ENCODE peak calls at places on chromosomes 2 and 18, in nine cellular contexts. One of them, this sample, is unnamed.

GRCh38 chr2:138919336-138919735 is 139.1 kb upstream of the NXPH2 start:
- DNase-seq in NCI-H774: no peak
- DNase-seq in GM03348: no peak
- DNase-seq in NCI-H1092 treated with DMSO at 0.1 percent for 48 hours: no peak
- DNase-seq in effector memory CD4-positive, alpha-beta T cell: no peak
- DNase-seq in AG04449: no peak
- DNase-seq in IMR-90: no peak
- DNase-seq in uterus: no peak
- DNase-seq in fibroblast of lung: no peak
- DNase-seq in this sample: no peak

GRCh38 chr2:36351291-36352023 is 4.1 kb upstream of the CRIM1 start:
- DNase-seq in NCI-H774: no peak
- DNase-seq in GM03348: no peak
- DNase-seq in NCI-H1092 treated with DMSO at 0.1 percent for 48 hours: no peak
- DNase-seq in effector memory CD4-positive, alpha-beta T cell: no peak
- DNase-seq in AG04449: no peak
- DNase-seq in IMR-90: no peak
- DNase-seq in uterus: no peak
- DNase-seq in fibroblast of lung: no peak
- DNase-seq in this sample: no peak

GRCh38 chr2:12842917-12843316 is 126.2 kb downstream of the TRIB2 start:
- DNase-seq in NCI-H774: no peak
- DNase-seq in GM03348: no peak
- DNase-seq in NCI-H1092 treated with DMSO at 0.1 percent for 48 hours: no peak
- DNase-seq in effector memory CD4-positive, alpha-beta T cell: no peak
- DNase-seq in AG04449: no peak
- DNase-seq in IMR-90: no peak
- DNase-seq in uterus: no peak
- DNase-seq in fibroblast of lung: no peak
- DNase-seq in this sample: no peak

GRCh38 chr18:78986018-78986481 is 6.4 kb downstream of the SALL3 start:
- DNase-seq in NCI-H774: no peak
- DNase-seq in GM03348: no peak
- DNase-seq in NCI-H1092 treated with DMSO at 0.1 percent for 48 hours: peak
- DNase-seq in effector memory CD4-positive, alpha-beta T cell: no peak
- DNase-seq in AG04449: no peak
- DNase-seq in IMR-90: no peak
- DNase-seq in uterus: no peak
- DNase-seq in fibroblast of lung: no peak
- DNase-seq in this sample: peak

GRCh38 chr2:28370355-28370754 is 22.3 kb upstream of the FOSL2 start:
- DNase-seq in NCI-H774: no peak
- DNase-seq in GM03348: no peak
- DNase-seq in NCI-H1092 treated with DMSO at 0.1 percent for 48 hours: no peak
- DNase-seq in effector memory CD4-positive, alpha-beta T cell: no peak
- DNase-seq in AG04449: no peak
- DNase-seq in IMR-90: no peak
- DNase-seq in uterus: no peak
- DNase-seq in fibroblast of lung: no peak
- DNase-seq in this sample: no peak

GRCh38 chr2:98026927-98027522 is 31.3 kb upstream of the TMEM131 start:
- DNase-seq in NCI-H774: no peak
- DNase-seq in GM03348: no peak
- DNase-seq in NCI-H1092 treated with DMSO at 0.1 percent for 48 hours: no peak
- DNase-seq in effector memory CD4-positive, alpha-beta T cell: no peak
- DNase-seq in AG04449: no peak
- DNase-seq in IMR-90: no peak
- DNase-seq in uterus: no peak
- DNase-seq in fibroblast of lung: no peak
- DNase-seq in this sample: no peak

GRCh38 chr18:58161659-58162058 is 117.6 kb downstream of the NEDD4L start:
- DNase-seq in NCI-H774: no peak
- DNase-seq in GM03348: no peak
- DNase-seq in NCI-H1092 treated with DMSO at 0.1 percent for 48 hours: no peak
- DNase-seq in effector memory CD4-positive, alpha-beta T cell: no peak
- DNase-seq in AG04449: no peak
- DNase-seq in IMR-90: no peak
- DNase-seq in uterus: no peak
- DNase-seq in fibroblast of lung: no peak
- DNase-seq in this sample: no peak

GRCh38 chr2:96085541-96086355 is 30.6 kb downstream of the ADRA2B start:
- DNase-seq in NCI-H774: no peak
- DNase-seq in GM03348: no peak
- DNase-seq in NCI-H1092 treated with DMSO at 0.1 percent for 48 hours: no peak
- DNase-seq in effector memory CD4-positive, alpha-beta T cell: no peak
- DNase-seq in AG04449: no peak
- DNase-seq in IMR-90: no peak
- DNase-seq in uterus: no peak
- DNase-seq in fibroblast of lung: no peak
- DNase-seq in this sample: no peak

GRCh38 chr18:49371786-49372185 is 88.7 kb downstream of the DYM start:
- DNase-seq in NCI-H774: no peak
- DNase-seq in GM03348: peak
- DNase-seq in NCI-H1092 treated with DMSO at 0.1 percent for 48 hours: no peak
- DNase-seq in effector memory CD4-positive, alpha-beta T cell: no peak
- DNase-seq in AG04449: no peak
- DNase-seq in IMR-90: no peak
- DNase-seq in uterus: no peak
- DNase-seq in fibroblast of lung: no peak
- DNase-seq in this sample: no peak

GRCh38 chr2:220660277-220661155 is 911.6 kb downstream of the EPHA4 start:
- DNase-seq in NCI-H774: no peak
- DNase-seq in GM03348: no peak
- DNase-seq in NCI-H1092 treated with DMSO at 0.1 percent for 48 hours: no peak
- DNase-seq in effector memory CD4-positive, alpha-beta T cell: no peak
- DNase-seq in AG04449: no peak
- DNase-seq in IMR-90: no peak
- DNase-seq in uterus: no peak
- DNase-seq in fibroblast of lung: peak
- DNase-seq in this sample: no peak

GRCh38 chr2:32902174-32902573 is 44.6 kb upstream of the LTBP1 start:
- DNase-seq in NCI-H774: no peak
- DNase-seq in GM03348: no peak
- DNase-seq in NCI-H1092 treated with DMSO at 0.1 percent for 48 hours: no peak
- DNase-seq in effector memory CD4-positive, alpha-beta T cell: no peak
- DNase-seq in AG04449: no peak
- DNase-seq in IMR-90: no peak
- DNase-seq in uterus: no peak
- DNase-seq in fibroblast of lung: no peak
- DNase-seq in this sample: no peak

GRCh38 chr2:226669905-226670304 is 129.7 kb downstream of the IRS1 start:
- DNase-seq in NCI-H774: no peak
- DNase-seq in GM03348: no peak
- DNase-seq in NCI-H1092 treated with DMSO at 0.1 percent for 48 hours: no peak
- DNase-seq in effector memory CD4-positive, alpha-beta T cell: no peak
- DNase-seq in AG04449: no peak
- DNase-seq in IMR-90: no peak
- DNase-seq in uterus: no peak
- DNase-seq in fibroblast of lung: no peak
- DNase-seq in this sample: no peak

GRCh38 chr2:106547516-106547915 is 60.4 kb downstream of the CD8B2 start:
- DNase-seq in NCI-H774: no peak
- DNase-seq in GM03348: no peak
- DNase-seq in NCI-H1092 treated with DMSO at 0.1 percent for 48 hours: no peak
- DNase-seq in effector memory CD4-positive, alpha-beta T cell: no peak
- DNase-seq in AG04449: no peak
- DNase-seq in IMR-90: no peak
- DNase-seq in uterus: no peak
- DNase-seq in fibroblast of lung: no peak
- DNase-seq in this sample: no peak

GRCh38 chr2:214006601-214007000 is 404.3 kb upstream of the VWC2L start:
- DNase-seq in NCI-H774: no peak
- DNase-seq in GM03348: no peak
- DNase-seq in NCI-H1092 treated with DMSO at 0.1 percent for 48 hours: no peak
- DNase-seq in effector memory CD4-positive, alpha-beta T cell: no peak
- DNase-seq in AG04449: no peak
- DNase-seq in IMR-90: peak
- DNase-seq in uterus: no peak
- DNase-seq in fibroblast of lung: no peak
- DNase-seq in this sample: no peak

GRCh38 chr2:225170162-225170561 is 127.9 kb upstream of the DOCK10 start:
- DNase-seq in NCI-H774: no peak
- DNase-seq in GM03348: no peak
- DNase-seq in NCI-H1092 treated with DMSO at 0.1 percent for 48 hours: no peak
- DNase-seq in effector memory CD4-positive, alpha-beta T cell: no peak
- DNase-seq in AG04449: no peak
- DNase-seq in IMR-90: no peak
- DNase-seq in uterus: no peak
- DNase-seq in fibroblast of lung: no peak
- DNase-seq in this sample: no peak

GRCh38 chr18:515838-516237 is 15.3 kb upstream of the COLEC12 start:
- DNase-seq in NCI-H774: no peak
- DNase-seq in GM03348: no peak
- DNase-seq in NCI-H1092 treated with DMSO at 0.1 percent for 48 hours: no peak
- DNase-seq in effector memory CD4-positive, alpha-beta T cell: no peak
- DNase-seq in AG04449: no peak
- DNase-seq in IMR-90: no peak
- DNase-seq in uterus: no peak
- DNase-seq in fibroblast of lung: no peak
- DNase-seq in this sample: no peak

GRCh38 chr2:73993376-73993775 is 8.7 kb downstream of the TET3 start:
- DNase-seq in NCI-H774: no peak
- DNase-seq in GM03348: no peak
- DNase-seq in NCI-H1092 treated with DMSO at 0.1 percent for 48 hours: no peak
- DNase-seq in effector memory CD4-positive, alpha-beta T cell: no peak
- DNase-seq in AG04449: no peak
- DNase-seq in IMR-90: no peak
- DNase-seq in uterus: no peak
- DNase-seq in fibroblast of lung: no peak
- DNase-seq in this sample: no peak

GRCh38 chr2:69547984-69548715 is 95.4 kb downstream of the AAK1 start:
- DNase-seq in NCI-H774: no peak
- DNase-seq in GM03348: no peak
- DNase-seq in NCI-H1092 treated with DMSO at 0.1 percent for 48 hours: no peak
- DNase-seq in effector memory CD4-positive, alpha-beta T cell: no peak
- DNase-seq in AG04449: no peak
- DNase-seq in IMR-90: peak
- DNase-seq in uterus: no peak
- DNase-seq in fibroblast of lung: no peak
- DNase-seq in this sample: no peak

GRCh38 chr2:183490930-183491329 is 366.7 kb downstream of the NUP35 start:
- DNase-seq in NCI-H774: no peak
- DNase-seq in GM03348: no peak
- DNase-seq in NCI-H1092 treated with DMSO at 0.1 percent for 48 hours: peak
- DNase-seq in effector memory CD4-positive, alpha-beta T cell: no peak
- DNase-seq in AG04449: no peak
- DNase-seq in IMR-90: no peak
- DNase-seq in uterus: no peak
- DNase-seq in fibroblast of lung: peak
- DNase-seq in this sample: no peak

GRCh38 chr2:220533485-220533884 is 906.1 kb downstream of the SLC4A3 start:
- DNase-seq in NCI-H774: no peak
- DNase-seq in GM03348: peak
- DNase-seq in NCI-H1092 treated with DMSO at 0.1 percent for 48 hours: no peak
- DNase-seq in effector memory CD4-positive, alpha-beta T cell: no peak
- DNase-seq in AG04449: no peak
- DNase-seq in IMR-90: peak
- DNase-seq in uterus: no peak
- DNase-seq in fibroblast of lung: peak
- DNase-seq in this sample: no peak

GRCh38 chr2:120935339-120936313 is 200.0 kb downstream of the GLI2 start:
- DNase-seq in NCI-H774: no peak
- DNase-seq in GM03348: peak
- DNase-seq in NCI-H1092 treated with DMSO at 0.1 percent for 48 hours: no peak
- DNase-seq in effector memory CD4-positive, alpha-beta T cell: no peak
- DNase-seq in AG04449: peak
- DNase-seq in IMR-90: peak
- DNase-seq in uterus: peak
- DNase-seq in fibroblast of lung: no peak
- DNase-seq in this sample: no peak

GRCh38 chr2:221724631-221725203 is 152.6 kb upstream of the EPHA4 start:
- DNase-seq in NCI-H774: no peak
- DNase-seq in GM03348: no peak
- DNase-seq in NCI-H1092 treated with DMSO at 0.1 percent for 48 hours: no peak
- DNase-seq in effector memory CD4-positive, alpha-beta T cell: no peak
- DNase-seq in AG04449: no peak
- DNase-seq in IMR-90: no peak
- DNase-seq in uterus: no peak
- DNase-seq in fibroblast of lung: no peak
- DNase-seq in this sample: no peak

GRCh38 chr2:158213743-158214142 is 112.1 kb downstream of the UPP2 start:
- DNase-seq in NCI-H774: no peak
- DNase-seq in GM03348: no peak
- DNase-seq in NCI-H1092 treated with DMSO at 0.1 percent for 48 hours: no peak
- DNase-seq in effector memory CD4-positive, alpha-beta T cell: no peak
- DNase-seq in AG04449: no peak
- DNase-seq in IMR-90: no peak
- DNase-seq in uterus: no peak
- DNase-seq in fibroblast of lung: no peak
- DNase-seq in this sample: no peak

GRCh38 chr2:238862701-238863100 is 14.8 kb downstream of the TWIST2 start:
- DNase-seq in NCI-H774: no peak
- DNase-seq in GM03348: no peak
- DNase-seq in NCI-H1092 treated with DMSO at 0.1 percent for 48 hours: no peak
- DNase-seq in effector memory CD4-positive, alpha-beta T cell: no peak
- DNase-seq in AG04449: no peak
- DNase-seq in IMR-90: no peak
- DNase-seq in uterus: no peak
- DNase-seq in fibroblast of lung: no peak
- DNase-seq in this sample: no peak